ENCODE peak calls at places on chromosomes 3 and 15, in seven cellular contexts. Z is T47D; R is anterior cingulate cortex; G is effector memory CD8-positive, alpha-beta T cell; U is A172; D is lower lobe of right lung; F is ureter. M is an unnamed sample.

GRCh38 chr15:64460206-64460736 is at the start of gene ZNF609:
- DNase-seq in D (peak), G (peak), F (peak), U (peak), R (peak), Z (peak), M (peak)

GRCh38 chr15:74174216-74174965 is 881 bp downstream of the ISLR start:
- DNase-seq in U (no peak), D (peak), G (no peak), Z (no peak), F (no peak), R (no peak), M (no peak)

GRCh38 chr3:58474348-58474911 is 17.5 kb upstream of the KCTD6 start:
- DNase-seq in R (no peak), Z (no peak), D (no peak), U (no peak), G (no peak), F (no peak), M (no peak)

GRCh38 chr15:96303503-96304054 is 26.9 kb upstream of the NR2F2 start:
- DNase-seq in F (no peak), R (no peak), Z (no peak), G (no peak), D (no peak), U (no peak), M (no peak)

GRCh38 chr3:134387293-134387692 is 13.0 kb upstream of the AMOTL2 start:
- DNase-seq in F (no peak), G (no peak), D (no peak), U (no peak), R (no peak), Z (no peak), M (peak)

GRCh38 chr3:66665021-66665695 is 164.3 kb upstream of the LRIG1 start:
- DNase-seq in U (no peak), F (no peak), R (no peak), Z (no peak), G (no peak), D (no peak), M (no peak)

GRCh38 chr3:48400824-48401433 is 28.9 kb downstream of the FBXW12 start:
- DNase-seq in U (peak), R (no peak), G (peak), Z (peak), F (peak), D (no peak), M (no peak)

GRCh38 chr15:66253643-66254363 is at the start of gene MEGF11:
- DNase-seq in F (no peak), R (no peak), G (no peak), Z (peak), U (peak), D (no peak), M (no peak)

GRCh38 chr3:44208568-44208967 is 33.1 kb upstream of the TOPAZ1 start:
- DNase-seq in D (no peak), G (no peak), R (no peak), U (peak), Z (no peak), F (no peak), M (no peak)

GRCh38 chr15:75104804-75105557 is 81.6 kb downstream of the PPCDC start:
- DNase-seq in U (peak), G (no peak), R (no peak), Z (peak), F (no peak), D (no peak), M (peak)

GRCh38 chr3:132417695-132418520 is 606 bp downstream of the DNAJC13 start:
- DNase-seq in U (peak), F (peak), D (peak), Z (peak), R (peak), G (peak), M (no peak)

GRCh38 chr3:31978553-31978952 is 2.5 kb downstream of the OSBPL10 start:
- DNase-seq in D (no peak), R (no peak), G (no peak), U (no peak), Z (no peak), F (no peak), M (no peak)

GRCh38 chr3:111903067-111903511 is 44.0 kb downstream of the PHLDB2 start:
- DNase-seq in D (no peak), G (no peak), U (peak), Z (no peak), F (no peak), R (no peak), M (no peak)

GRCh38 chr3:114770874-114771273 is 376.2 kb downstream of the ZBTB20 start:
- DNase-seq in D (no peak), U (no peak), G (no peak), F (no peak), R (no peak), Z (no peak), M (no peak)

GRCh38 chr15:46894644-46895043 is 822.7 kb upstream of the SEMA6D start:
- DNase-seq in G (no peak), R (no peak), U (no peak), F (no peak), Z (no peak), D (no peak), M (no peak)

GRCh38 chr3:45205126-45205525 is 21.0 kb downstream of the TMEM158 start:
- DNase-seq in G (no peak), R (no peak), Z (no peak), D (no peak), F (no peak), U (no peak), M (no peak)

GRCh38 chr3:11159421-11159904 is 5.2 kb downstream of the HRH1 start:
- DNase-seq in D (no peak), G (no peak), U (peak), F (no peak), Z (no peak), R (no peak), M (no peak)

GRCh38 chr3:43755511-43756200 is 64.9 kb downstream of the ABHD5 start:
- DNase-seq in R (no peak), U (no peak), F (no peak), D (no peak), G (no peak), Z (no peak), M (no peak)

GRCh38 chr3:71026634-71027578 is 556.6 kb downstream of the FOXP1 start:
- DNase-seq in G (no peak), Z (no peak), D (no peak), U (no peak), R (no peak), F (no peak), M (no peak)

GRCh38 chr3:115836944-115837343 is 213.6 kb downstream of the GAP43 start:
- DNase-seq in F (no peak), G (no peak), U (peak), R (no peak), Z (peak), D (no peak), M (no peak)

GRCh38 chr3:124250053-124250452 is 258.1 kb upstream of the ROPN1 start:
- DNase-seq in D (no peak), R (no peak), G (no peak), Z (no peak), F (no peak), U (peak), M (no peak)

GRCh38 chr3:130737622-130738021 is 9.0 kb downstream of the PIK3R4 start:
- DNase-seq in R (no peak), F (no peak), D (no peak), Z (no peak), U (no peak), G (no peak), M (no peak)

GRCh38 chr3:137105277-137105977 is 147.6 kb downstream of the IL20RB start:
- DNase-seq in U (peak), G (peak), F (no peak), D (no peak), R (no peak), Z (peak), M (no peak)

GRCh38 chr15:68599560-68600071 is 20.8 kb downstream of the CORO2B start:
- DNase-seq in R (no peak), Z (no peak), G (no peak), U (peak), F (no peak), D (no peak), M (no peak)

GRCh38 chr15:93913310-93913709 is 318.1 kb upstream of the MCTP2 start:
- DNase-seq in F (no peak), G (no peak), Z (no peak), U (no peak), R (no peak), D (no peak), M (no peak)

GRCh38 chr3:112979244-112979832 is 4.4 kb upstream of the CD200R1 start:
- DNase-seq in R (no peak), Z (no peak), U (peak), F (no peak), D (no peak), G (peak), M (no peak)

GRCh38 chr3:1087066-1087555 is 5.7 kb upstream of the CNTN6 start:
- DNase-seq in Z (peak), D (peak), R (no peak), F (no peak), U (peak), G (no peak), M (peak)

GRCh38 chr3:36489106-36489505 is 108.8 kb downstream of the STAC start:
- DNase-seq in G (no peak), D (no peak), R (no peak), Z (no peak), F (no peak), U (no peak), M (no peak)

GRCh38 chr3:31448035-31448881 is 84.5 kb upstream of the STT3B start:
- DNase-seq in D (peak), R (no peak), Z (no peak), U (peak), F (no peak), G (peak), M (no peak)

GRCh38 chr15:42121667-42122066 is 27.3 kb upstream of the PLA2G4D start:
- DNase-seq in R (no peak), Z (no peak), D (peak), G (no peak), U (no peak), F (no peak), M (peak)

GRCh38 chr15:27486676-27487290 is 515.8 kb downstream of the GABRG3 start:
- DNase-seq in U (no peak), D (no peak), R (no peak), Z (no peak), F (no peak), G (no peak), M (no peak)

GRCh38 chr3:63880653-63881052 is 17.0 kb downstream of the ATXN7 start:
- DNase-seq in G (no peak), F (no peak), U (no peak), Z (no peak), D (no peak), R (no peak), M (no peak)

GRCh38 chr3:138638641-138639040 is 30.1 kb downstream of the FAIM start:
- DNase-seq in G (no peak), D (no peak), U (no peak), F (no peak), R (no peak), Z (no peak), M (no peak)

GRCh38 chr15:37109952-37110630 is 9.7 kb upstream of the MEIS2 start:
- DNase-seq in D (no peak), G (no peak), Z (no peak), F (peak), R (peak), U (no peak), M (no peak)

GRCh38 chr3:155449613-155450267 is 156.3 kb upstream of the STRIT1 start:
- DNase-seq in G (no peak), F (no peak), Z (no peak), D (no peak), R (no peak), U (no peak), M (no peak)